ENCODE peak calls at places on chromosomes 4 and X, in six cellular contexts. Z, S, O, C, X and U are unnamed samples.
A peak's percentile ranks its signal among the peaks of the same experiment; 100 is the strongest.

GRCh38 chr4:81424336-81424735 is 47.4 kb downstream of the RASGEF1B start:
- DNase-seq in O (no peak), S (no peak), X (no peak), Z (no peak), C (no peak), U (no peak)

GRCh38 chr4:182908124-182908523 is 9.1 kb downstream of the DCTD start:
- DNase-seq in C (no peak), S (no peak), Z (no peak), X (no peak), O (no peak), U (no peak)

GRCh38 chr4:80125252-80126177 is 52.5 kb upstream of the ANTXR2 start:
- DNase-seq in C (no peak), X (no peak), Z (no peak), O (peak; percentile 48), S (peak; percentile 50), U (peak; percentile 30)

GRCh38 chr4:170938588-170938987 is 848.8 kb upstream of the AADAT start:
- DNase-seq in C (no peak), X (no peak), O (no peak), Z (no peak), S (no peak), U (no peak)

GRCh38 chrX:10726647-10727046 is 106.3 kb upstream of the MID1 start:
- DNase-seq in X (no peak), S (peak; percentile 68), C (no peak), Z (no peak), O (peak; percentile 45), U (peak; percentile 47)

GRCh38 chr4:4921077-4921476 is 61.6 kb downstream of the MSX1 start:
- DNase-seq in S (no peak), X (no peak), Z (no peak), C (no peak), O (no peak), U (no peak)

GRCh38 chr4:154491341-154491679 is 289 bp downstream of the DCHS2 start:
- DNase-seq in S (peak; percentile 5), Z (no peak), O (no peak), X (no peak), C (no peak), U (peak; percentile 44)

GRCh38 chr4:184104419-184105101 is 113.1 kb downstream of the ENPP6 start:
- DNase-seq in O (no peak), Z (no peak), X (no peak), S (no peak), C (no peak), U (no peak)

GRCh38 chrX:154542723-154543424 is 3.8 kb downstream of the G6PD start:
- DNase-seq in X (no peak), Z (no peak), C (no peak), O (peak; percentile 10), S (no peak), U (no peak)

GRCh38 chr4:8117278-8117682 is 41.3 kb downstream of the ABLIM2 start:
- DNase-seq in C (peak; percentile 93), X (peak; percentile 81), O (peak; percentile 16), Z (no peak), S (peak; percentile 3), U (peak; percentile 25)

GRCh38 chr4:53767503-53767902 is 176.2 kb upstream of the LNX1 start:
- DNase-seq in O (no peak), C (no peak), Z (no peak), S (no peak), X (no peak), U (no peak)

GRCh38 chr4:4368821-4369580 is 17.9 kb upstream of the NSG1 start:
- DNase-seq in O (no peak), X (no peak), S (no peak), C (no peak), Z (no peak), U (no peak)

GRCh38 chr4:4947721-4948120 is 71.5 kb downstream of the CYTL1 start:
- DNase-seq in Z (no peak), S (no peak), C (no peak), X (no peak), O (no peak), U (no peak)

GRCh38 chr4:120517966-120518365 is 404.6 kb downstream of the PRDM5 start:
- DNase-seq in C (peak; percentile 34), O (peak; percentile 37), X (no peak), Z (no peak), S (peak; percentile 86), U (peak; percentile 85)

GRCh38 chr4:102477657-102478056 is 23.5 kb upstream of the NFKB1 start:
- DNase-seq in C (no peak), X (no peak), O (no peak), Z (no peak), S (peak; percentile 52), U (peak; percentile 17)

GRCh38 chrX:100680756-100681155 is 36.8 kb downstream of the SRPX2 start:
- DNase-seq in Z (no peak), S (no peak), O (no peak), C (no peak), X (no peak), U (no peak)

GRCh38 chrX:47098746-47099145 is 20.5 kb downstream of the RGN start:
- DNase-seq in S (no peak), Z (no peak), C (no peak), X (no peak), O (no peak), U (no peak)

GRCh38 chrX:41653125-41653524 is 35.6 kb upstream of the GPR34 start:
- DNase-seq in C (no peak), S (no peak), Z (no peak), X (no peak), O (no peak), U (no peak)

GRCh38 chr4:94649381-94650128 is 108.2 kb upstream of the BMPR1B start:
- DNase-seq in S (peak; percentile 32), C (no peak), X (no peak), Z (no peak), O (no peak), U (no peak)

GRCh38 chr4:147777456-147778091 is 45.7 kb downstream of the ARHGAP10 start:
- DNase-seq in C (no peak), O (peak; percentile 83), S (peak; percentile 34), X (no peak), Z (no peak), U (peak; percentile 56)

GRCh38 chr4:184805462-184806245 is 20.1 kb downstream of the ACSL1 start:
- DNase-seq in O (no peak), C (peak; percentile 44), Z (no peak), S (no peak), X (no peak), U (no peak)

GRCh38 chrX:40468033-40468979 is 112.5 kb upstream of the ATP6AP2 start:
- DNase-seq in C (peak; percentile 76), O (peak; percentile 50), S (peak; percentile 5), X (no peak), Z (no peak), U (peak; percentile 38)
- H2AFZ ChIP-seq in C (no peak overlapping the region), O (no peak overlapping the region), S (no peak overlapping the region), X (no peak overlapping the region), Z (peak overlapping the region; percentile 74), U (no peak overlapping the region)

DNA sequence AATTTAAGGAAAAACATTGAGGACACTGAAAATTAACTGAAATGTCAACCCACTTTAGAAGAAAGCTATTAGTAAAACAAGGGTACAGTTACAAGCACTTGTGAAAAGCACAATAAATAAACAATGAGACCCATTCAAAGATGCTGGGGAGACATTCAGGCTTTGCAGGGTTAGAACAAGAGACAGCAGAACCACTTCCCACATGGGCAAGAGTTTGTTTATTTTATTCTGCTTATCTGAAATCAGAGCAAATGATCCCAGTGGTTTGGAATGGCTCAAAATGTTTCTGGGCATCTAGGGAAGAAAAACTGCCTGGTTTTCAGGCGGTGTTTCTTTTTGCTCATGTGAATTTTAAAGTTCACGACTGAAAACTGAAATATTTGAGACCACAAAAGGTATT is 42.4 kb downstream of the PPP3CA start:
- DNase-seq in Z (no peak), X (no peak), O (no peak), S (peak; percentile 63), C (no peak), U (peak; percentile 76)
- H3K27ac ChIP-seq in Z (no peak overlapping the region), X (no peak overlapping the region), O (no peak overlapping the region), S (no peak overlapping the region), C (no peak overlapping the region), U (no peak overlapping the region)

GRCh38 chr4:41571422-41571821 is 33.5 kb downstream of the LIMCH1 start:
- DNase-seq in O (no peak), X (no peak), Z (no peak), S (no peak), C (no peak), U (no peak)

GRCh38 chr4:41569957-41570356 is 32.0 kb downstream of the LIMCH1 start:
- DNase-seq in C (no peak), Z (no peak), S (no peak), X (no peak), O (no peak), U (peak; percentile 12)

GRCh38 chr4:41573458-41574129 is 35.6 kb downstream of the LIMCH1 start:
- DNase-seq in S (no peak), Z (no peak), O (no peak), C (no peak), X (no peak), U (peak; percentile 49)

GRCh38 chr4:41575207-41575606 is 37.2 kb downstream of the LIMCH1 start:
- DNase-seq in O (peak; percentile 86), X (no peak), C (no peak), S (no peak), Z (no peak), U (no peak)

DNA sequence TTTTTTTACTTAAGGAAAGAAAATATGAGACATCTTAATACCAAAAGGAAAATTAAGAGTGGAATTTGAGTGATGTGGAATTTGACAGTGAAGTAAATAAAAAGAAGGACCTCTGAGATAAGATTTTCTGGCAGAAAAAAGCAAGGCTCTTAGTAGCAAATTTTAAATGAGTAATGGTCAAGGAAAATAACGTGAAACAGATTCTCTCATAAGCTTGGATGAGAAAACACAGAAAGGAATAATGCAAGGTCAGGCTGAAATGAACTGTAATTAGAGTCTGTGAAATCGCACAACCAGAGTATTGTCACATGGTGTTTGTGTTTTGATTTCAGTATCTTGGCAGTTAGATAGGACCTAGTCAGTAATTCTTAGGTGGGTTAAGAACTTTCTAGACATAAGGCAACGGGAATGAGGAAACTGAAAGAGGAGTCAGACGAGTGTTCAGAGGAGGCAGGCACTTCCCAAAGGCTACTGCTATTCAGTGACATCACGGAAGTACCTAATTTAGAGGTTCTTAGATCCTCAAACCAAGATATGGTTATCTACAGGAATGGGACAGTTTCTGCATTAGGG is 34.5 kb downstream of the LIMCH1 start:
- DNase-seq in S (no peak), O (no peak), C (no peak), X (no peak), Z (no peak), U (peak; percentile 33)
- H4K8ac ChIP-seq in S (no peak overlapping the region), O (no peak overlapping the region), C (no peak overlapping the region), X (no peak overlapping the region), Z (no peak overlapping the region), U (no peak overlapping the region)

GRCh38 chrX:131779313-131779712 is 235.4 kb downstream of the OR13H1 start:
- DNase-seq in X (no peak), O (no peak), S (no peak), Z (no peak), C (no peak), U (no peak)
- H2AFZ ChIP-seq in X (no peak overlapping the region), O (no peak overlapping the region), S (peak overlapping the region; percentile 89), Z (peak overlapping the region; percentile 84), C (no peak overlapping the region), U (no peak overlapping the region)